ENCODE peak calls at places on chromosomes 12 and 14, in nine cellular contexts. One of them, this sample, is unnamed. For H3K4me1 and H3K36me3, the result is how much of the 10 kb centered on the place peaks cover.

GRCh38 chr12:11684393-11684792 is 34.9 kb downstream of the ETV6 start:
- DNase-seq in PC-3: peak
- DNase-seq in astrocyte: peak
- DNase-seq in GM12878: no peak
- DNase-seq in fibroblast of lung: peak
- DNase-seq in HepG2: no peak
- DNase-seq in MM.1S: no peak
- DNase-seq in neuronal stem cell: no peak
- DNase-seq in GM23248: peak
- DNase-seq in this sample: no peak

GRCh38 chr12:59196989-59197388 is 276.7 kb upstream of the LRIG3 start:
- DNase-seq in fibroblast of lung: no peak
- DNase-seq in HepG2: no peak
- DNase-seq in GM23248: no peak
- DNase-seq in GM12878: no peak
- DNase-seq in PC-3: no peak
- DNase-seq in astrocyte: no peak
- DNase-seq in neuronal stem cell: no peak
- DNase-seq in MM.1S: no peak
- DNase-seq in this sample: no peak

GRCh38 chr12:111841236-111841749 is 735 bp upstream of the MAPKAPK5 start:
- DNase-seq in GM23248: peak
- DNase-seq in fibroblast of lung: peak
- DNase-seq in HepG2: no peak
- DNase-seq in GM12878: no peak
- DNase-seq in neuronal stem cell: no peak
- DNase-seq in PC-3: peak
- DNase-seq in astrocyte: no peak
- DNase-seq in MM.1S: no peak
- DNase-seq in this sample: no peak

GRCh38 chr14:90654831-90655276 is 161.4 kb downstream of the TTC7B start:
- DNase-seq in GM12878: no peak
- DNase-seq in HepG2: peak
- DNase-seq in astrocyte: peak
- DNase-seq in PC-3: no peak
- DNase-seq in neuronal stem cell: no peak
- DNase-seq in GM23248: peak
- DNase-seq in fibroblast of lung: peak
- DNase-seq in MM.1S: no peak
- DNase-seq in this sample: peak

GRCh38 chr14:98725676-98726075 is 546.3 kb downstream of the BCL11B start:
- DNase-seq in HepG2: no peak
- DNase-seq in astrocyte: no peak
- DNase-seq in GM23248: no peak
- DNase-seq in fibroblast of lung: no peak
- DNase-seq in neuronal stem cell: no peak
- DNase-seq in MM.1S: no peak
- DNase-seq in PC-3: no peak
- DNase-seq in GM12878: no peak
- DNase-seq in this sample: no peak

GRCh38 chr12:13000616-13000934 is 510 bp upstream of the HEBP1 start:
- DNase-seq in HepG2: no peak
- DNase-seq in MM.1S: no peak
- DNase-seq in neuronal stem cell: no peak
- DNase-seq in GM12878: no peak
- DNase-seq in PC-3: peak
- DNase-seq in GM23248: peak
- DNase-seq in fibroblast of lung: no peak
- DNase-seq in astrocyte: no peak
- DNase-seq in this sample: peak

GRCh38 chr12:1634590-1635191 is 5.7 kb downstream of the WNT5B start:
- DNase-seq in GM12878: no peak
- DNase-seq in GM23248: peak
- DNase-seq in astrocyte: peak
- DNase-seq in MM.1S: no peak
- DNase-seq in neuronal stem cell: no peak
- DNase-seq in fibroblast of lung: peak
- DNase-seq in HepG2: peak
- DNase-seq in PC-3: peak
- DNase-seq in this sample: peak

GRCh38 chr12:54444202-54444601 is 25.1 kb upstream of the ITGA5 start:
- DNase-seq in MM.1S: no peak
- DNase-seq in HepG2: no peak
- DNase-seq in GM23248: no peak
- DNase-seq in neuronal stem cell: no peak
- DNase-seq in fibroblast of lung: no peak
- DNase-seq in GM12878: no peak
- DNase-seq in PC-3: peak
- DNase-seq in astrocyte: no peak
- DNase-seq in this sample: no peak

GRCh38 chr12:106223485-106224391 is 24.1 kb downstream of the CKAP4 start:
- DNase-seq in PC-3: peak
- DNase-seq in HepG2: peak
- DNase-seq in astrocyte: no peak
- DNase-seq in neuronal stem cell: peak
- DNase-seq in GM23248: peak
- DNase-seq in fibroblast of lung: peak
- DNase-seq in MM.1S: peak
- DNase-seq in GM12878: no peak
- DNase-seq in this sample: peak

GRCh38 chr14:81819344-81819743 is 285.7 kb upstream of the SEL1L start:
- DNase-seq in HepG2: peak
- DNase-seq in astrocyte: no peak
- DNase-seq in PC-3: no peak
- DNase-seq in GM23248: no peak
- DNase-seq in neuronal stem cell: no peak
- DNase-seq in fibroblast of lung: no peak
- DNase-seq in GM12878: no peak
- DNase-seq in MM.1S: no peak
- DNase-seq in this sample: no peak

GRCh38 chr14:26026384-26026783 is 571.4 kb downstream of the NOVA1 start:
- DNase-seq in PC-3: no peak
- DNase-seq in GM12878: no peak
- DNase-seq in MM.1S: peak
- DNase-seq in fibroblast of lung: no peak
- DNase-seq in GM23248: no peak
- DNase-seq in astrocyte: no peak
- DNase-seq in HepG2: no peak
- DNase-seq in neuronal stem cell: no peak
- DNase-seq in this sample: no peak

GRCh38 chr12:121776190-121777098 is 17.0 kb downstream of the RHOF start:
- DNase-seq in MM.1S: peak
- DNase-seq in GM23248: peak
- DNase-seq in GM12878: no peak
- DNase-seq in PC-3: peak
- DNase-seq in fibroblast of lung: no peak
- DNase-seq in neuronal stem cell: peak
- DNase-seq in HepG2: no peak
- DNase-seq in astrocyte: no peak
- DNase-seq in this sample: peak

GRCh38 chr14:99116741-99117295 is 155.2 kb downstream of the BCL11B start:
- DNase-seq in astrocyte: no peak
- DNase-seq in GM12878: no peak
- DNase-seq in MM.1S: no peak
- DNase-seq in fibroblast of lung: no peak
- DNase-seq in GM23248: no peak
- DNase-seq in HepG2: no peak
- DNase-seq in PC-3: no peak
- DNase-seq in neuronal stem cell: no peak
- DNase-seq in this sample: no peak

GRCh38 chr12:83190631-83191390 is 504.1 kb downstream of the TMTC2 start:
- DNase-seq in MM.1S: no peak
- DNase-seq in HepG2: no peak
- DNase-seq in neuronal stem cell: no peak
- DNase-seq in astrocyte: no peak
- DNase-seq in PC-3: no peak
- DNase-seq in GM23248: no peak
- DNase-seq in GM12878: no peak
- DNase-seq in fibroblast of lung: no peak
- DNase-seq in this sample: peak

GRCh38 chr14:71372411-71372838 is 465.2 kb downstream of the PCNX1 start:
- DNase-seq in PC-3: peak
- DNase-seq in astrocyte: peak
- DNase-seq in HepG2: peak
- DNase-seq in GM23248: peak
- DNase-seq in GM12878: no peak
- DNase-seq in MM.1S: no peak
- DNase-seq in neuronal stem cell: no peak
- DNase-seq in fibroblast of lung: peak
- DNase-seq in this sample: peak

GRCh38 chr12:232731-233614 is 19.0 kb upstream of the SLC6A12 start:
- DNase-seq in GM23248: no peak
- DNase-seq in fibroblast of lung: no peak
- DNase-seq in HepG2: no peak
- DNase-seq in PC-3: no peak
- DNase-seq in MM.1S: no peak
- DNase-seq in neuronal stem cell: no peak
- DNase-seq in GM12878: no peak
- DNase-seq in astrocyte: no peak
- DNase-seq in this sample: no peak

GRCh38 chr12:132121283-132121682 is 22.8 kb downstream of the DDX51 start:
- DNase-seq in GM12878: no peak
- DNase-seq in PC-3: no peak
- DNase-seq in astrocyte: no peak
- DNase-seq in fibroblast of lung: no peak
- DNase-seq in MM.1S: no peak
- DNase-seq in HepG2: no peak
- DNase-seq in GM23248: no peak
- DNase-seq in neuronal stem cell: no peak
- DNase-seq in this sample: no peak
- H3K9ac ChIP-seq in GM12878: no peak
- H3K9ac ChIP-seq in PC-3: no peak
- H3K9ac ChIP-seq in astrocyte: no peak
- H3K9ac ChIP-seq in fibroblast of lung: no peak
- H3K9ac ChIP-seq in MM.1S: no peak
- H3K9ac ChIP-seq in HepG2: no peak
- H3K9ac ChIP-seq in GM23248: no peak
- H3K9ac ChIP-seq in neuronal stem cell: peak
- H3K9ac ChIP-seq in this sample: no peak

GRCh38 chr12:70577283-70577634 is 60.0 kb downstream of the PTPRB start:
- DNase-seq in GM23248: no peak
- DNase-seq in astrocyte: no peak
- DNase-seq in MM.1S: no peak
- DNase-seq in GM12878: no peak
- DNase-seq in HepG2: no peak
- DNase-seq in neuronal stem cell: no peak
- DNase-seq in PC-3: no peak
- DNase-seq in fibroblast of lung: no peak
- DNase-seq in this sample: no peak
- H3K4me1 ChIP-seq in GM23248: under half
- H3K4me1 ChIP-seq in astrocyte: under half
- H3K4me1 ChIP-seq in MM.1S: under half
- H3K4me1 ChIP-seq in GM12878: under half
- H3K4me1 ChIP-seq in HepG2: under half
- H3K4me1 ChIP-seq in neuronal stem cell: under half
- H3K4me1 ChIP-seq in PC-3: under half
- H3K4me1 ChIP-seq in fibroblast of lung: under half
- H3K4me1 ChIP-seq in this sample: under half

DNA sequence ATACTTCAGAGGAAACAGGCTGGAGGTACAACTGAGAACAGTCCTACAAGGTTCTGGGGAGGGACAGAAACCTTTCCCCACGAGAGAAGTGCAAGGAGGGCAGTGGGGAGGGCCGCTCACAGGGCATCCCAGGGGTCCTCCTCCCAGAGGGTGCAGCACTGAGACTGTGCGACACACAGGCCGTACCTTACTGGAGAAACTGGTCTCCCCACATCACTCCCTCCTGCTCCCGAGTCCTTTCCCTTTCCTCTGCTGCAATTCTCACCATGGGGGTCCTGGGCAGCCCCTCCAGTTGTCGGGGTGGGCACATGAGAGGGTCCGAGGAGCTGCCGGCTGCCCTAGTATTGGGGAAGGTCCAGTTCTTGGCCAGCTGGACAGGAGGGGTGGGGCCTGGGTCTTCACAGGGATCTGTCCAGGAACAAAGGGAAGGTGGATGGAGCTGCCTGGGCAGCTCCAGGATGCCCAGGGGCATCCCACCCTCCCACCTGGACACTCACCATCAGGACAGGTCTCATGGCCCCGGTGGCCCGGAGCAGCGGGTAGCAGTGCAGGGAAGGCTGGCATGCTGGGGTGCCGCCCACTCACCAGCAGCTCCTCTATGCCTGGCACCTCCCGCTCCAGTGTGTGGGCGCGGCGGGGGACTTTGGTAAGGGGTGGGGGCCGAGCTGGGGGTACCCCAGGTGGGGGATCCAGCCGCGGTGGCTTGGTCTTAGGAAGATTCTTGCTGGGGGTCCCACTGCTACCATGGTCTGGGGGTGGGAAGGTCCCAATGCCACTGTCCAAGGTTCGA is 35.8 kb downstream of the NCKAP5L start:
- DNase-seq in GM12878: no peak
- DNase-seq in astrocyte: no peak
- DNase-seq in HepG2: no peak
- DNase-seq in PC-3: no peak
- DNase-seq in GM23248: no peak
- DNase-seq in neuronal stem cell: no peak
- DNase-seq in fibroblast of lung: no peak
- DNase-seq in MM.1S: no peak
- DNase-seq in this sample: no peak
- H3K36me3 ChIP-seq in GM12878: under half
- H3K36me3 ChIP-seq in astrocyte: under half
- H3K36me3 ChIP-seq in HepG2: under half
- H3K36me3 ChIP-seq in PC-3: under half
- H3K36me3 ChIP-seq in GM23248: under half
- H3K36me3 ChIP-seq in neuronal stem cell: half or more
- H3K36me3 ChIP-seq in fibroblast of lung: under half
- H3K36me3 ChIP-seq in MM.1S: under half
- H3K36me3 ChIP-seq in this sample: half or more

GRCh38 chr12:108665608-108666202 is 32.0 kb upstream of the SELPLG start:
- DNase-seq in MM.1S: no peak
- DNase-seq in HepG2: peak
- DNase-seq in GM12878: no peak
- DNase-seq in neuronal stem cell: no peak
- DNase-seq in PC-3: no peak
- DNase-seq in astrocyte: no peak
- DNase-seq in fibroblast of lung: no peak
- DNase-seq in GM23248: no peak
- DNase-seq in this sample: no peak

GRCh38 chr12:108667349-108667748 is 33.7 kb upstream of the SELPLG start:
- DNase-seq in GM23248: no peak
- DNase-seq in PC-3: no peak
- DNase-seq in fibroblast of lung: no peak
- DNase-seq in astrocyte: no peak
- DNase-seq in HepG2: peak
- DNase-seq in neuronal stem cell: no peak
- DNase-seq in GM12878: no peak
- DNase-seq in MM.1S: peak
- DNase-seq in this sample: no peak

GRCh38 chr12:108664338-108665258 is 30.9 kb upstream of the SELPLG start:
- DNase-seq in HepG2: peak
- DNase-seq in astrocyte: peak
- DNase-seq in PC-3: peak
- DNase-seq in fibroblast of lung: peak
- DNase-seq in GM12878: peak
- DNase-seq in neuronal stem cell: peak
- DNase-seq in GM23248: peak
- DNase-seq in MM.1S: peak
- DNase-seq in this sample: peak

GRCh38 chr12:108668532-108668931 is 34.8 kb upstream of the SELPLG start:
- DNase-seq in GM12878: no peak
- DNase-seq in HepG2: no peak
- DNase-seq in astrocyte: no peak
- DNase-seq in MM.1S: no peak
- DNase-seq in fibroblast of lung: no peak
- DNase-seq in PC-3: no peak
- DNase-seq in GM23248: peak
- DNase-seq in neuronal stem cell: no peak
- DNase-seq in this sample: peak

GRCh38 chr12:108666326-108666995 is 32.8 kb upstream of the SELPLG start:
- DNase-seq in GM12878: no peak
- DNase-seq in neuronal stem cell: no peak
- DNase-seq in MM.1S: no peak
- DNase-seq in GM23248: peak
- DNase-seq in PC-3: no peak
- DNase-seq in fibroblast of lung: peak
- DNase-seq in HepG2: peak
- DNase-seq in astrocyte: no peak
- DNase-seq in this sample: peak
- H3K9ac ChIP-seq in GM12878: no peak
- H3K9ac ChIP-seq in neuronal stem cell: no peak
- H3K9ac ChIP-seq in MM.1S: peak
- H3K9ac ChIP-seq in GM23248: peak
- H3K9ac ChIP-seq in PC-3: no peak
- H3K9ac ChIP-seq in fibroblast of lung: no peak
- H3K9ac ChIP-seq in HepG2: no peak
- H3K9ac ChIP-seq in astrocyte: peak
- H3K9ac ChIP-seq in this sample: peak